ENCODE peak calls at places on chromosomes 12 and 14, in five cellular contexts. One of them, this sample, is unnamed.
A peak's percentile ranks its signal among the peaks of the same experiment; 100 is the strongest.

GRCh38 chr12:63353559-63353958 is 202.6 kb upstream of the AVPR1A start:
- DNase-seq in testis: no peak
- DNase-seq in K562: no peak
- DNase-seq in esophagus muscularis mucosa: no peak
- DNase-seq in uterus: no peak
- DNase-seq in this sample: no peak

GRCh38 chr12:116142936-116143882 is 134.3 kb downstream of the MED13L start:
- DNase-seq in testis: no peak
- DNase-seq in K562: no peak
- DNase-seq in esophagus muscularis mucosa: no peak
- DNase-seq in uterus: no peak
- DNase-seq in this sample: no peak

GRCh38 chr12:68623984-68624383 is 13.3 kb downstream of the RAP1B start:
- DNase-seq in testis: no peak
- DNase-seq in K562: no peak
- DNase-seq in esophagus muscularis mucosa: no peak
- DNase-seq in uterus: no peak
- DNase-seq in this sample: no peak

GRCh38 chr12:53492830-53493609 is 6.2 kb downstream of the MAP3K12 start:
- DNase-seq in testis: peak; percentile 98
- DNase-seq in K562: peak; percentile 91
- DNase-seq in esophagus muscularis mucosa: peak; percentile 99
- DNase-seq in uterus: peak; percentile 93
- DNase-seq in this sample: no peak

GRCh38 chr12:131637986-131638385 is 72.9 kb upstream of the SFSWAP start:
- DNase-seq in testis: no peak
- DNase-seq in K562: peak; percentile 50
- DNase-seq in esophagus muscularis mucosa: no peak
- DNase-seq in uterus: no peak
- DNase-seq in this sample: no peak

GRCh38 chr12:87127272-87127671 is 871.1 kb upstream of the MGAT4C start:
- DNase-seq in testis: no peak
- DNase-seq in K562: no peak
- DNase-seq in esophagus muscularis mucosa: no peak
- DNase-seq in uterus: no peak
- DNase-seq in this sample: no peak

GRCh38 chr12:28988384-28988704 is 160.7 kb upstream of the FAR2 start:
- DNase-seq in testis: no peak
- DNase-seq in K562: no peak
- DNase-seq in esophagus muscularis mucosa: no peak
- DNase-seq in uterus: no peak
- DNase-seq in this sample: no peak

GRCh38 chr14:87196436-87196835 is 796.5 kb downstream of the GALC start:
- DNase-seq in testis: no peak
- DNase-seq in K562: no peak
- DNase-seq in esophagus muscularis mucosa: no peak
- DNase-seq in uterus: no peak
- DNase-seq in this sample: no peak

GRCh38 chr12:69836015-69836414 is 11.0 kb downstream of the MYRFL start:
- DNase-seq in testis: no peak
- DNase-seq in K562: no peak
- DNase-seq in esophagus muscularis mucosa: no peak
- DNase-seq in uterus: no peak
- DNase-seq in this sample: no peak

GRCh38 chr14:59630281-59630963 is 53.8 kb upstream of the CCDC175 start:
- DNase-seq in testis: peak; percentile 43
- DNase-seq in K562: no peak
- DNase-seq in esophagus muscularis mucosa: no peak
- DNase-seq in uterus: no peak
- DNase-seq in this sample: no peak

GRCh38 chr14:76924363-76925151 is 98.3 kb downstream of the LRRC74A start:
- DNase-seq in testis: peak; percentile 83
- DNase-seq in K562: peak; percentile 20
- DNase-seq in esophagus muscularis mucosa: no peak
- DNase-seq in uterus: no peak
- DNase-seq in this sample: no peak

GRCh38 chr12:123998344-123998941 is 25.4 kb downstream of the ZNF664 start:
- DNase-seq in testis: no peak
- DNase-seq in K562: peak; percentile 68
- DNase-seq in esophagus muscularis mucosa: no peak
- DNase-seq in uterus: no peak
- DNase-seq in this sample: peak; percentile 52

GRCh38 chr12:126742326-126742725 is 1524.6 kb upstream of the TMEM132C start:
- DNase-seq in testis: no peak
- DNase-seq in K562: no peak
- DNase-seq in esophagus muscularis mucosa: no peak
- DNase-seq in uterus: no peak
- DNase-seq in this sample: no peak

GRCh38 chr12:22321018-22321605 is 13.4 kb downstream of the ST8SIA1 start:
- DNase-seq in testis: no peak
- DNase-seq in K562: no peak
- DNase-seq in esophagus muscularis mucosa: no peak
- DNase-seq in uterus: no peak
- DNase-seq in this sample: no peak

GRCh38 chr12:12804432-12804886 is 8.7 kb upstream of the DDX47 start:
- DNase-seq in testis: no peak
- DNase-seq in K562: no peak
- DNase-seq in esophagus muscularis mucosa: no peak
- DNase-seq in uterus: no peak
- DNase-seq in this sample: no peak

GRCh38 chr12:89177802-89178201 is 174.5 kb downstream of the DUSP6 start:
- DNase-seq in testis: no peak
- DNase-seq in K562: no peak
- DNase-seq in esophagus muscularis mucosa: no peak
- DNase-seq in uterus: no peak
- DNase-seq in this sample: no peak

GRCh38 chr12:109304485-109304884 is 4.6 kb downstream of the FOXN4 start:
- DNase-seq in testis: no peak
- DNase-seq in K562: no peak
- DNase-seq in esophagus muscularis mucosa: no peak
- DNase-seq in uterus: no peak
- DNase-seq in this sample: no peak

GRCh38 chr12:49794021-49794420 is 34.2 kb downstream of the NCKAP5L start:
- DNase-seq in testis: no peak
- DNase-seq in K562: peak; percentile 7
- DNase-seq in esophagus muscularis mucosa: no peak
- DNase-seq in uterus: no peak
- DNase-seq in this sample: no peak

GRCh38 chr12:49331360-49332222 is 5.4 kb downstream of the C1QL4 start:
- DNase-seq in testis: peak; percentile 85
- DNase-seq in K562: peak; percentile 65
- DNase-seq in esophagus muscularis mucosa: peak; percentile 86
- DNase-seq in uterus: peak; percentile 58
- DNase-seq in this sample: peak; percentile 88

GRCh38 chr12:101612162-101612916 is 17.6 kb downstream of the MYBPC1 start:
- DNase-seq in testis: no peak
- DNase-seq in K562: no peak
- DNase-seq in esophagus muscularis mucosa: no peak
- DNase-seq in uterus: no peak
- DNase-seq in this sample: no peak

DNA sequence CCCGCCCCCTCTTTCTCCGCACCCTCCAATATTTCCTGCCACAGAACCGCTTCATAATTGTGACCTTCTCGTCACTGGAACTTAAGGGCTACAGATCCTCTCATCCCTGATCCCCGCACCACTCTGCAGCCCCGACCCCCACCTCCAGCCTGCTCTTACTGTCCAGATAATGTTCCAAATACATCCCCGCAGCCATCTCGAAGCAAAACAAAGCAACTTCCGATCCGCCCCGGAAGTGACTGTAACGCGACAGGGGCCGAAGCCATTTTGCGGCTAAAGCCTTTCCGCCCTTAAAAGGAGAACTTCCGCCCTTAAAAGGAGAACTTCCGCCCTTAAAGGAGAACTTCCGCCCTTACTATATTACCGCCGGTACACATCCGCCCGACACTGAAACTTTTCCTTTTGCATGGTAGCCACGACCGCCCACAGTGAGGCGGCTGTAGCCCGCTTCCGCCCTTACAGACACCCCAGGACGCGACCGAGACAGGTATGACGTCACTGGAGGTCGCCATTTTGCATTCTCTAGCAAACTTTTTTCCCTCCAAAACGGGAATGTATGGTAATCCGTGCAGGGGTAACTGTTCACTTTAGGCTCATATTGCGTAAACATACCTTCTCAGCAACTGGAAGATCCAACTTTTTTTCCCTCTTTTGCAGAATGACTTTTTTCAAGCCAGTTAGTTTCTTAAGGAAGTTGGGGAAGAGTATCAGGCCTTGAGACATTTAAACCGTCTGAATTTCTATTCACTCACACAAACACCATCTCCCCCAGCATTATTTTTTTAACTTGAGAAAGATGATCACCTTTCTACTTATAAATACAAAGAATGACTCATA is at the start of gene ING4:
- DNase-seq in testis: peak; percentile 100
- DNase-seq in K562: peak; percentile 91
- DNase-seq in esophagus muscularis mucosa: peak; percentile 99
- DNase-seq in uterus: peak; percentile 97
- DNase-seq in this sample: no peak
- TF ChIP-seq POLR2A in testis: no peak
- TF ChIP-seq POLR2A in K562: peak; percentile 72
- TF ChIP-seq POLR2A in esophagus muscularis mucosa: no peak
- TF ChIP-seq POLR2A in uterus: peak; percentile 35
- TF ChIP-seq POLR2A in this sample: no peak

GRCh38 chr12:14941369-14941768 is 3.0 kb upstream of the ERP27 start:
- DNase-seq in testis: no peak
- DNase-seq in K562: no peak
- DNase-seq in esophagus muscularis mucosa: no peak
- DNase-seq in uterus: no peak
- DNase-seq in this sample: no peak
- TF ChIP-seq POLR2A in testis: no peak
- TF ChIP-seq POLR2A in K562: no peak
- TF ChIP-seq POLR2A in esophagus muscularis mucosa: no peak
- TF ChIP-seq POLR2A in uterus: no peak
- TF ChIP-seq POLR2A in this sample: no peak

GRCh38 chr12:55830601-55831406 is 1.4 kb upstream of the DNAJC14 start:
- DNase-seq in testis: peak; percentile 87
- DNase-seq in K562: peak; percentile 80
- DNase-seq in esophagus muscularis mucosa: peak; percentile 96
- DNase-seq in uterus: peak; percentile 86
- DNase-seq in this sample: no peak
- TF ChIP-seq POLR2A in testis: peak; percentile 49
- TF ChIP-seq POLR2A in K562: peak; percentile 28
- TF ChIP-seq POLR2A in esophagus muscularis mucosa: peak; percentile 45
- TF ChIP-seq POLR2A in uterus: peak; percentile 85
- TF ChIP-seq POLR2A in this sample: no peak

GRCh38 chr14:88562831-88563686 is at the start of gene ZC3H14:
- DNase-seq in testis: peak; percentile 88
- DNase-seq in K562: peak; percentile 87
- DNase-seq in esophagus muscularis mucosa: peak; percentile 92
- DNase-seq in uterus: peak; percentile 88
- DNase-seq in this sample: no peak
- TF ChIP-seq POLR2A in testis: peak; percentile 55
- TF ChIP-seq POLR2A in K562: peak; percentile 82
- TF ChIP-seq POLR2A in esophagus muscularis mucosa: no peak
- TF ChIP-seq POLR2A in uterus: peak; percentile 80
- TF ChIP-seq POLR2A in this sample: peak; percentile 58

GRCh38 chr12:98519257-98519907 is 4.0 kb downstream of the TMPO start:
- DNase-seq in testis: no peak
- DNase-seq in K562: no peak
- DNase-seq in esophagus muscularis mucosa: no peak
- DNase-seq in uterus: no peak
- DNase-seq in this sample: no peak

GRCh38 chr12:98513379-98514318 is 1.7 kb upstream of the TMPO start:
- DNase-seq in testis: peak; percentile 4
- DNase-seq in K562: no peak
- DNase-seq in esophagus muscularis mucosa: no peak
- DNase-seq in uterus: no peak
- DNase-seq in this sample: no peak

GRCh38 chr12:98514984-98515367 is 414 bp upstream of the TMPO start:
- DNase-seq in testis: no peak
- DNase-seq in K562: no peak
- DNase-seq in esophagus muscularis mucosa: no peak
- DNase-seq in uterus: no peak
- DNase-seq in this sample: peak; percentile 89

GRCh38 chr12:98516184-98516873 is 939 bp downstream of the TMPO start:
- DNase-seq in testis: peak; percentile 83
- DNase-seq in K562: no peak
- DNase-seq in esophagus muscularis mucosa: no peak
- DNase-seq in uterus: peak; percentile 52
- DNase-seq in this sample: no peak

GRCh38 chr12:98515368-98516183 is at the start of gene TMPO:
- DNase-seq in testis: peak; percentile 91
- DNase-seq in K562: peak; percentile 98
- DNase-seq in esophagus muscularis mucosa: peak; percentile 98
- DNase-seq in uterus: peak; percentile 96
- DNase-seq in this sample: no peak
- TF ChIP-seq POLR2A in testis: peak; percentile 41
- TF ChIP-seq POLR2A in K562: peak; percentile 96
- TF ChIP-seq POLR2A in esophagus muscularis mucosa: peak; percentile 47
- TF ChIP-seq POLR2A in uterus: peak; percentile 91
- TF ChIP-seq POLR2A in this sample: peak; percentile 8

GRCh38 chr12:9081667-9082243 is 34.0 kb downstream of the A2M start:
- DNase-seq in testis: no peak
- DNase-seq in K562: no peak
- DNase-seq in esophagus muscularis mucosa: no peak
- DNase-seq in uterus: no peak
- DNase-seq in this sample: no peak
- TF ChIP-seq POLR2A in testis: no peak
- TF ChIP-seq POLR2A in K562: no peak
- TF ChIP-seq POLR2A in esophagus muscularis mucosa: no peak
- TF ChIP-seq POLR2A in uterus: no peak
- TF ChIP-seq POLR2A in this sample: no peak

GRCh38 chr14:105168979-105169507 is 467 bp upstream of the JAG2 start:
- DNase-seq in testis: no peak
- DNase-seq in K562: peak; percentile 80
- DNase-seq in esophagus muscularis mucosa: no peak
- DNase-seq in uterus: no peak
- DNase-seq in this sample: no peak
- TF ChIP-seq POLR2A in testis: no peak
- TF ChIP-seq POLR2A in K562: no peak
- TF ChIP-seq POLR2A in esophagus muscularis mucosa: no peak
- TF ChIP-seq POLR2A in uterus: no peak
- TF ChIP-seq POLR2A in this sample: no peak

DNA sequence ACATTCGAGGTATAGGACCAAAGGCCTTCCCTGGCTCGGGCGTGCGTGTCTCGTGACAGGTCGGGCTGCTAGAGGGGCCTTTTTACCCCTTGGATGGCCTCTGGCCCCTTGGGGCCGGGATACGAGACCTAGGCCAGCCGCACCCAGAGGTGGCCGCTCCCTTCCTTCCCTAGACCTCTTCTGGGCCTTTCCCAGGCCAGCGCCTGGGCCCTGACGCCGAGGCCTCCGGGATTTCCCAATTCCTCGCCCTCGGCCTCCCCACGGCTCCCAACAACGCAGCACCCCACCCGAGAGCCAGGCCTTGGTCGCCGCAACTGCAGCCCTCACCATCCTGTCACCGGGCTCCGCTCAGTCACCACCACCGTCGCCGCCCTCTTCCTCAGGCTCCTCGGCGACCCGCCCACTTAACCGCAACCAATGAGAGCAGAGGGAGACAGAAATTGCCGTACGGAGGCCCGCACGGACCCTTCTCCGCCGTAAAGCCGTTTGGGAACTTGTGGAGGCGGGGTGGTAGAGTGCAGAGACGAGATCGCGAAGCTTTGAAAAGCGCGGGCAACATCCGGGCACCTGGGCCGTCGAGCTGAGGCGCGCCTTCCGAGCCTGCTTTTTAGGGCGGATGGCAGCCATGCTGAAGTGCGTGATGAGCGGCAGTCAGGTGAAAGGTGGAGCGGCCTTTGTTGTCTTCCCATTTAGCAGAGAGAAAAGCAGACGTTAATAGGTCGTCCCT is at the start of the genes RAD9B and VPS29:
- DNase-seq in testis: peak; percentile 99
- DNase-seq in K562: peak; percentile 93
- DNase-seq in esophagus muscularis mucosa: peak; percentile 99
- DNase-seq in uterus: peak; percentile 98
- DNase-seq in this sample: peak; percentile 97
- TF ChIP-seq POLR2A in testis: peak; percentile 42
- TF ChIP-seq POLR2A in K562: peak; percentile 97
- TF ChIP-seq POLR2A in esophagus muscularis mucosa: peak; percentile 89
- TF ChIP-seq POLR2A in uterus: peak; percentile 83
- TF ChIP-seq POLR2A in this sample: no peak